ENCODE peak calls at places on chromosomes 12 and 14, in four cellular contexts. N is neuronal stem cell; U is fibroblast of the aortic adventitia; B is CD4-positive, CD25-positive, alpha-beta regulatory T cell. X is an unnamed sample.

GRCh38 chr12:56759270-56759908 is 3.7 kb upstream of the HSD17B6 start:
- DNase-seq in U (no peak), N (no peak), B (no peak), X (peak)

GRCh38 chr14:104445086-104445485 is 134.5 kb upstream of the C14orf180 start:
- DNase-seq in B (no peak), N (no peak), U (no peak), X (no peak)

GRCh38 chr14:71388862-71389261 is 481.6 kb downstream of the PCNX1 start:
- DNase-seq in N (no peak), U (no peak), B (no peak), X (no peak)

GRCh38 chr14:104687601-104688504 is 1.6 kb upstream of the INF2 start:
- DNase-seq in U (peak), N (no peak), B (no peak), X (no peak)

GRCh38 chr14:61525293-61526011 is 169.9 kb upstream of the HIF1A start:
- DNase-seq in N (no peak), U (peak), B (peak), X (no peak)

GRCh38 chr14:68564826-68565760 is 227.8 kb downstream of the ZFP36L1 start:
- DNase-seq in U (peak), B (no peak), N (no peak), X (no peak)

GRCh38 chr12:75698052-75698451 is 186.6 kb upstream of the KRR1 start:
- DNase-seq in N (no peak), U (no peak), B (no peak), X (no peak)

GRCh38 chr12:70744133-70744532 is 106.9 kb upstream of the PTPRB start:
- DNase-seq in U (peak), B (no peak), N (no peak), X (no peak)

GRCh38 chr14:30991408-30991807 is 34.0 kb upstream of the AP4S1 start:
- DNase-seq in U (no peak), B (no peak), N (no peak), X (no peak)

GRCh38 chr12:68871899-68872298 is 61.1 kb downstream of the CPM start:
- DNase-seq in N (no peak), U (peak), B (no peak), X (no peak)

GRCh38 chr12:27549801-27550652 is 26.0 kb downstream of the PPFIBP1 start:
- DNase-seq in N (no peak), U (peak), B (no peak), X (peak)

GRCh38 chr12:6425588-6426531 is 18.9 kb upstream of the CD27 start:
- DNase-seq in N (no peak), U (no peak), B (no peak), X (no peak)

GRCh38 chr14:36655963-36656768 is 5.5 kb upstream of the PAX9 start:
- DNase-seq in U (no peak), N (no peak), B (no peak), X (peak)

GRCh38 chr12:95205685-95206084 is 11.6 kb downstream of the FGD6 start:
- DNase-seq in U (peak), B (no peak), N (peak), X (peak)

GRCh38 chr12:87848248-87848868 is 180.8 kb downstream of the C12orf50 start:
- DNase-seq in U (peak), B (no peak), N (peak), X (peak)

GRCh38 chr12:93111791-93112208 is 182.7 kb upstream of the EEA1 start:
- DNase-seq in N (no peak), U (no peak), B (no peak), X (no peak)

GRCh38 chr12:45725631-45726593 is 3.6 kb upstream of the ARID2 start:
- DNase-seq in U (peak), N (peak), B (peak), X (peak)

GRCh38 chr12:76883826-76884225 is 5.0 kb upstream of the CSRP2 start:
- DNase-seq in N (no peak), U (peak), B (no peak), X (peak)

GRCh38 chr12:75759842-75760260 is 248.4 kb upstream of the KRR1 start:
- DNase-seq in U (peak), N (no peak), B (no peak), X (peak)

GRCh38 chr12:49868952-49869815 is 26.3 kb upstream of the BCDIN3D start:
- DNase-seq in N (no peak), U (peak), B (no peak), X (peak)

GRCh38 chr14:49895480-49895879 is 2.6 kb downstream of the ARF6 start:
- DNase-seq in N (no peak), B (no peak), U (no peak), X (no peak)

GRCh38 chr12:113130457-113131135 is 5.0 kb downstream of the RASAL1 start:
- DNase-seq in B (no peak), U (no peak), N (no peak), X (peak)

GRCh38 chr14:29894030-29894429 is 33.6 kb downstream of the PRKD1 start:
- DNase-seq in U (no peak), N (no peak), B (no peak), X (no peak)

GRCh38 chr14:67411820-67412421 is at the start of gene PLEK2:
- DNase-seq in N (no peak), U (peak), B (peak), X (peak)

DNA sequence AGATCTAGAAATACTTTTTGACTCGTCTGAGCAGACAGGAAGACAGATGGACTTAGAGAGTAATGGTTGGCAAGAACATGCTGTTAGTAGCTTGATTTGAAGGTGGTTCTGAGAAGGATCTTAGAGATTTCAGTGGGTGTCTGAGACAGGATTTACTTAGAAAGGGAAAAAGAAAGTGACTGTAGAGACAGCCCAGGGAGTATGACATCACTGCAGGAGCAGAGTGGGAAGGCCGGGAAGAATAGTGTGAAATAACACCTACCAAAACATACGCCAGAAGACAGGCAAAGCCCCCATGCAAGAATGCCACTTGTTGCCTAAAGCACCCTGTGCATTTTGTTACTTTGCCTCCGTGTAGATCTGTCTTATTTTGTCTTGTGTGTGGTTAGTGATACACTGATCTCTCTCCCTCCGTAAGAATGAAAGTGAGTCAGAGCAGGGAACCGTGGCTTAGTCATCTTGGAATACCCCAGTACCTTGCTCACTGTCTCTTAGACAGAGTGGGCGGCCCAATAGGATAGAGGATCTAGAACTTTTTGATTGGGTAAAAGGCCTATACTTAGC is 161.3 kb upstream of the IFNG-AS1 start:
- DNase-seq in N (no peak), B (no peak), U (peak), X (peak)
- H3K4me3 ChIP-seq in N (no peak), B (peak), U (peak), X (peak)

GRCh38 chr12:120439646-120440247 is 1.8 kb downstream of the COX6A1 start:
- DNase-seq in U (peak), B (peak), N (peak), X (peak)
- H3K4me3 ChIP-seq in U (peak), B (peak), N (no peak), X (no peak)

DNA sequence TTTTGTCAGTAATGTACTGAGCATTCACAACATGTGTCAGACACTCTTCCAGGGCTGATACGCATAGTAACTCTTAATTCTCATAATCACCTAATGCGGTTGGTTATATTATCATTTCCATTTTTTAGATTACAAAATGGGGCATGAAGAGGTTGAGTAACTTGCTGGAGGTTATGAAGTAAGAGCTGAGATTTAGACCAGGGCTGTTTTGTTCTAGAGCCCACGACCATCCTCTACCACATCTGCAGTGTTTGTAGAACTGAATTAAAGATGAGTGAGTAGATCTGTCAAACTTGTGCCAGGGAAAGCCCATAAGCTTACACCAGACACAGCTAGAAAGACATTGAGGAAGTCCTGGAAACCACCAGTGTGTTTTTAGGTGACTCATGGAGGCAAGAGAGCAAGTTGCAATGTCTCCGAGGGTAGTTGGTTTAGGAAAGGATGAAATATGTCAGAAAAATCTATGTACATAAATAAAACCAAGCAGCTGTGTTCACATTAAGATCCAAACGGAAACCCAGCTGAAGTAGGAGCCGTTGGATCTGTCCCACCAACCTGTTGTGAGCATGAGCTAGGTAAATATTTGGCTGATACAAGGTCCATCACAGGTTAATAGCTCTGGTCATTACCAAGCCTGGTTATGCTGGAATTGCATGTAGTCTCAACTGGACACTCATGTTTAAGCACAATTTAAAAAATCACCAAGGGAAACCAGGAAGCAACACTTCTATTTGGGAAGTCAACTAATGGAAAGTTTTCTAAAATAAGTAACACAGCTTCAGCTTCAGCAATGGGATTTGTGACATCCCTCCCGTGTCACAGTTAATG is 49.9 kb upstream of the PLEKHG3 start:
- DNase-seq in B (no peak), U (peak), N (no peak), X (peak)
- H3K4me3 ChIP-seq in B (no peak), U (no peak), N (no peak), X (no peak)

GRCh38 chr14:55731247-55731872 is 151.4 kb downstream of the KTN1 start:
- DNase-seq in B (no peak), U (no peak), N (no peak), X (no peak)
- H3K4me3 ChIP-seq in B (no peak), U (no peak), N (no peak), X (no peak)

DNA sequence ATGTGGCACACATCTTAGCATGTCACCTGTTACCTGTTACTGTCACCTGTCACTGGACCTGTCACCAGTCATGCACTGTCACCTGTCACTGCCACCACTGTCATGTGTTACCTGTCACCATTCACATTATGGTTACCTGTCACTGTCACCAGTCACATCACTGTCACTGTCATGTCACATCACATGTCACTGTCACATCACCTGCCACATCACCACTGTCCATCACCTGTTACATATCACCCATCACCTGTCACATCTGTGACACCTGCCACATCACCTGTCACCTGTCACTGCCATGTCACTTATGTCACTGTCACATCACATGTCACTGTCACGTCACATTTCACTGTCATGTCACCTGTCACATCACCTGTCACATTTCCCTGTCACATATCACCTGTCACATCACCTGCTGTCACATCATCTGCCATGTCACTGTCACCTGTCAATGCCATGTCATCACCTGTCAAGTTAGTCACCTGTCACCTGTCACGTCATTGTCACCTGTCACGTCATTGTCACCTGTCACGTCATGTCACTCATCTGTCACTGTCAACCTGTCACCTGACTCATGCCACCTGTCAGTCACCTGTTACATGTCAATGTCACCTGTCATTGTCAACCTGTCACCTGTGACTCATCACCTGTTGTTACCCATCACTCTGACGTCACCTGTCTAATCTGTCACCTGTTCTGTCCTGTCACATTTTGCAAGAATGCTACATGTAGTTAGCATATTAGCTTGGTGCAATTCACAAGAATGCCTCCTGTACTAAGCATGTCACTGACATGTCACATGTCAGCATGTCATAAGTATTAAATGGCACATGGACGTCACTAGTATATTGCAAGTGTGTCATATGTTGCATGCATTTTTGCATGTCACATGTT is 29.0 kb upstream of the TESC start:
- DNase-seq in B (no peak), U (peak), N (no peak), X (no peak)
- H3K4me3 ChIP-seq in B (no peak), U (no peak), N (no peak), X (no peak)

X was measured in foreskin fibroblast.